ENCODE peak calls at places on chromosomes 13 and 19, in eight cellular contexts. One of them, this sample, is unnamed.

GRCh38 chr13:76890036-76890435 is 3.8 kb upstream of the KCTD12 start:
- DNase-seq in left cardiac atrium: no peak
- DNase-seq in stimulated activated CD8-positive, alpha-beta memory T cell treated with anti-CD3 and anti-CD28 coated beads, Interleukin-15, amount 100 ng/mL, for 24 hours: no peak
- DNase-seq in HT1080: peak; percentile 26
- DNase-seq in putamen: no peak
- DNase-seq in T-cell: no peak
- DNase-seq in H9: no peak
- DNase-seq in right cardiac atrium: no peak
- DNase-seq in this sample: no peak

GRCh38 chr19:6076675-6077463 is 33.4 kb downstream of the RFX2 start:
- DNase-seq in left cardiac atrium: no peak
- DNase-seq in stimulated activated CD8-positive, alpha-beta memory T cell treated with anti-CD3 and anti-CD28 coated beads, Interleukin-15, amount 100 ng/mL, for 24 hours: no peak
- DNase-seq in HT1080: no peak
- DNase-seq in putamen: no peak
- DNase-seq in T-cell: no peak
- DNase-seq in H9: no peak
- DNase-seq in right cardiac atrium: no peak
- DNase-seq in this sample: peak; percentile 85

GRCh38 chr13:66673401-66673800 is 556.7 kb downstream of the PCDH9 start:
- DNase-seq in left cardiac atrium: no peak
- DNase-seq in stimulated activated CD8-positive, alpha-beta memory T cell treated with anti-CD3 and anti-CD28 coated beads, Interleukin-15, amount 100 ng/mL, for 24 hours: no peak
- DNase-seq in HT1080: peak; percentile 34
- DNase-seq in putamen: no peak
- DNase-seq in T-cell: no peak
- DNase-seq in H9: no peak
- DNase-seq in right cardiac atrium: no peak
- DNase-seq in this sample: no peak

GRCh38 chr13:70541451-70541850 is 433.2 kb upstream of the KLHL1 start:
- DNase-seq in left cardiac atrium: no peak
- DNase-seq in stimulated activated CD8-positive, alpha-beta memory T cell treated with anti-CD3 and anti-CD28 coated beads, Interleukin-15, amount 100 ng/mL, for 24 hours: no peak
- DNase-seq in HT1080: no peak
- DNase-seq in putamen: peak; percentile 34
- DNase-seq in T-cell: no peak
- DNase-seq in H9: no peak
- DNase-seq in right cardiac atrium: no peak
- DNase-seq in this sample: no peak

GRCh38 chr19:19485161-19485997 is 30.0 kb downstream of the TSSK6 start:
- DNase-seq in left cardiac atrium: no peak
- DNase-seq in stimulated activated CD8-positive, alpha-beta memory T cell treated with anti-CD3 and anti-CD28 coated beads, Interleukin-15, amount 100 ng/mL, for 24 hours: no peak
- DNase-seq in HT1080: no peak
- DNase-seq in putamen: no peak
- DNase-seq in T-cell: no peak
- DNase-seq in H9: no peak
- DNase-seq in right cardiac atrium: peak; percentile 80
- DNase-seq in this sample: no peak

GRCh38 chr13:109412232-109412935 is 374.0 kb downstream of the IRS2 start:
- DNase-seq in left cardiac atrium: peak; percentile 49
- DNase-seq in stimulated activated CD8-positive, alpha-beta memory T cell treated with anti-CD3 and anti-CD28 coated beads, Interleukin-15, amount 100 ng/mL, for 24 hours: no peak
- DNase-seq in HT1080: no peak
- DNase-seq in putamen: peak; percentile 42
- DNase-seq in T-cell: no peak
- DNase-seq in H9: peak; percentile 46
- DNase-seq in right cardiac atrium: peak; percentile 76
- DNase-seq in this sample: no peak

GRCh38 chr19:33508009-33508408 is 13.6 kb downstream of the PEPD start:
- DNase-seq in left cardiac atrium: no peak
- DNase-seq in stimulated activated CD8-positive, alpha-beta memory T cell treated with anti-CD3 and anti-CD28 coated beads, Interleukin-15, amount 100 ng/mL, for 24 hours: no peak
- DNase-seq in HT1080: no peak
- DNase-seq in putamen: no peak
- DNase-seq in T-cell: no peak
- DNase-seq in H9: no peak
- DNase-seq in right cardiac atrium: peak; percentile 7
- DNase-seq in this sample: no peak

GRCh38 chr13:74250738-74251190 is 116.6 kb upstream of the KLF12 start:
- DNase-seq in left cardiac atrium: no peak
- DNase-seq in stimulated activated CD8-positive, alpha-beta memory T cell treated with anti-CD3 and anti-CD28 coated beads, Interleukin-15, amount 100 ng/mL, for 24 hours: no peak
- DNase-seq in HT1080: peak; percentile 63
- DNase-seq in putamen: no peak
- DNase-seq in T-cell: no peak
- DNase-seq in H9: no peak
- DNase-seq in right cardiac atrium: no peak
- DNase-seq in this sample: no peak

GRCh38 chr13:110509478-110509926 is 52.0 kb downstream of the RAB20 start:
- DNase-seq in left cardiac atrium: no peak
- DNase-seq in stimulated activated CD8-positive, alpha-beta memory T cell treated with anti-CD3 and anti-CD28 coated beads, Interleukin-15, amount 100 ng/mL, for 24 hours: no peak
- DNase-seq in HT1080: no peak
- DNase-seq in putamen: no peak
- DNase-seq in T-cell: no peak
- DNase-seq in H9: no peak
- DNase-seq in right cardiac atrium: no peak
- DNase-seq in this sample: no peak

GRCh38 chr19:14118165-14119051 is 846 bp upstream of the PRKACA start:
- DNase-seq in left cardiac atrium: peak; percentile 88
- DNase-seq in stimulated activated CD8-positive, alpha-beta memory T cell treated with anti-CD3 and anti-CD28 coated beads, Interleukin-15, amount 100 ng/mL, for 24 hours: no peak
- DNase-seq in HT1080: no peak
- DNase-seq in putamen: peak; percentile 74
- DNase-seq in T-cell: peak; percentile 71
- DNase-seq in H9: no peak
- DNase-seq in right cardiac atrium: peak; percentile 92
- DNase-seq in this sample: peak; percentile 97

GRCh38 chr19:13056052-13056660 is 46.5 kb downstream of the LYL1 start:
- DNase-seq in left cardiac atrium: peak; percentile 77
- DNase-seq in stimulated activated CD8-positive, alpha-beta memory T cell treated with anti-CD3 and anti-CD28 coated beads, Interleukin-15, amount 100 ng/mL, for 24 hours: no peak
- DNase-seq in HT1080: peak; percentile 97
- DNase-seq in putamen: no peak
- DNase-seq in T-cell: no peak
- DNase-seq in H9: peak; percentile 73
- DNase-seq in right cardiac atrium: peak; percentile 90
- DNase-seq in this sample: no peak

GRCh38 chr19:345320-345879 is 804 bp upstream of the MIER2 start:
- DNase-seq in left cardiac atrium: no peak
- DNase-seq in stimulated activated CD8-positive, alpha-beta memory T cell treated with anti-CD3 and anti-CD28 coated beads, Interleukin-15, amount 100 ng/mL, for 24 hours: no peak
- DNase-seq in HT1080: no peak
- DNase-seq in putamen: no peak
- DNase-seq in T-cell: no peak
- DNase-seq in H9: no peak
- DNase-seq in right cardiac atrium: no peak
- DNase-seq in this sample: no peak

GRCh38 chr13:45441633-45442032 is 23.1 kb upstream of the COG3 start:
- DNase-seq in left cardiac atrium: no peak
- DNase-seq in stimulated activated CD8-positive, alpha-beta memory T cell treated with anti-CD3 and anti-CD28 coated beads, Interleukin-15, amount 100 ng/mL, for 24 hours: no peak
- DNase-seq in HT1080: peak; percentile 72
- DNase-seq in putamen: no peak
- DNase-seq in T-cell: no peak
- DNase-seq in H9: no peak
- DNase-seq in right cardiac atrium: no peak
- DNase-seq in this sample: no peak

GRCh38 chr13:113763961-113764792 is 5.2 kb downstream of the TMEM255B start:
- DNase-seq in left cardiac atrium: no peak
- DNase-seq in stimulated activated CD8-positive, alpha-beta memory T cell treated with anti-CD3 and anti-CD28 coated beads, Interleukin-15, amount 100 ng/mL, for 24 hours: no peak
- DNase-seq in HT1080: no peak
- DNase-seq in putamen: no peak
- DNase-seq in T-cell: no peak
- DNase-seq in H9: no peak
- DNase-seq in right cardiac atrium: no peak
- DNase-seq in this sample: no peak

GRCh38 chr19:41697198-41697855 is 9.3 kb upstream of the CEACAM7 start:
- DNase-seq in left cardiac atrium: no peak
- DNase-seq in stimulated activated CD8-positive, alpha-beta memory T cell treated with anti-CD3 and anti-CD28 coated beads, Interleukin-15, amount 100 ng/mL, for 24 hours: no peak
- DNase-seq in HT1080: no peak
- DNase-seq in putamen: no peak
- DNase-seq in T-cell: no peak
- DNase-seq in H9: peak; percentile 11
- DNase-seq in right cardiac atrium: no peak
- DNase-seq in this sample: no peak

GRCh38 chr13:109815651-109816050 is 29.3 kb upstream of the IRS2 start:
- DNase-seq in left cardiac atrium: no peak
- DNase-seq in stimulated activated CD8-positive, alpha-beta memory T cell treated with anti-CD3 and anti-CD28 coated beads, Interleukin-15, amount 100 ng/mL, for 24 hours: no peak
- DNase-seq in HT1080: no peak
- DNase-seq in putamen: no peak
- DNase-seq in T-cell: no peak
- DNase-seq in H9: no peak
- DNase-seq in right cardiac atrium: no peak
- DNase-seq in this sample: no peak

GRCh38 chr19:32339988-32340874 is 5.2 kb upstream of the ZNF507 start:
- DNase-seq in left cardiac atrium: peak; percentile 78
- DNase-seq in stimulated activated CD8-positive, alpha-beta memory T cell treated with anti-CD3 and anti-CD28 coated beads, Interleukin-15, amount 100 ng/mL, for 24 hours: no peak
- DNase-seq in HT1080: peak; percentile 39
- DNase-seq in putamen: peak; percentile 59
- DNase-seq in T-cell: peak; percentile 21
- DNase-seq in H9: peak; percentile 71
- DNase-seq in right cardiac atrium: peak; percentile 90
- DNase-seq in this sample: no peak

GRCh38 chr13:28117689-28118377 is 17.5 kb upstream of the FLT3 start:
- DNase-seq in left cardiac atrium: peak; percentile 67
- DNase-seq in stimulated activated CD8-positive, alpha-beta memory T cell treated with anti-CD3 and anti-CD28 coated beads, Interleukin-15, amount 100 ng/mL, for 24 hours: no peak
- DNase-seq in HT1080: no peak
- DNase-seq in putamen: no peak
- DNase-seq in T-cell: no peak
- DNase-seq in H9: peak; percentile 39
- DNase-seq in right cardiac atrium: peak; percentile 90
- DNase-seq in this sample: no peak

This sample was measured in CD14-positive monocyte.